ENCODE peak calls at places on chromosomes 16 and 17, in eight cellular contexts. One of them, this sample, is unnamed.

GRCh38 chr17:11459780-11460426 is 138.4 kb upstream of the DNAH9 start:
- DNase-seq in head of caudate nucleus: no peak
- DNase-seq in brain pericyte: no peak
- DNase-seq in germinal center: no peak
- DNase-seq in neural crest cell: no peak
- DNase-seq in naive B cell: no peak
- DNase-seq in stimulated activated CD4-positive, alpha-beta T cell treated with anti-CD3 and anti-CD28 coated beads, Interleukin-1b, Interleukin-23, amount 100 ng/mL, for 24 hours: no peak
- DNase-seq in T-helper 1 cell: no peak
- DNase-seq in this sample: no peak

GRCh38 chr16:392450-393027 is 4.5 kb upstream of the NME4 start:
- DNase-seq in neural crest cell: no peak
- DNase-seq in brain pericyte: no peak
- DNase-seq in stimulated activated CD4-positive, alpha-beta T cell treated with anti-CD3 and anti-CD28 coated beads, Interleukin-1b, Interleukin-23, amount 100 ng/mL, for 24 hours: no peak
- DNase-seq in head of caudate nucleus: no peak
- DNase-seq in germinal center: no peak
- DNase-seq in T-helper 1 cell: no peak
- DNase-seq in naive B cell: no peak
- DNase-seq in this sample: no peak

GRCh38 chr16:13507530-13507929 is 412.4 kb upstream of the ERCC4 start:
- DNase-seq in germinal center: no peak
- DNase-seq in naive B cell: no peak
- DNase-seq in neural crest cell: no peak
- DNase-seq in stimulated activated CD4-positive, alpha-beta T cell treated with anti-CD3 and anti-CD28 coated beads, Interleukin-1b, Interleukin-23, amount 100 ng/mL, for 24 hours: no peak
- DNase-seq in T-helper 1 cell: no peak
- DNase-seq in head of caudate nucleus: no peak
- DNase-seq in brain pericyte: no peak
- DNase-seq in this sample: no peak

GRCh38 chr16:11418506-11418905 is 73.2 kb downstream of the RMI2 start:
- DNase-seq in head of caudate nucleus: no peak
- DNase-seq in naive B cell: no peak
- DNase-seq in brain pericyte: no peak
- DNase-seq in stimulated activated CD4-positive, alpha-beta T cell treated with anti-CD3 and anti-CD28 coated beads, Interleukin-1b, Interleukin-23, amount 100 ng/mL, for 24 hours: no peak
- DNase-seq in neural crest cell: no peak
- DNase-seq in T-helper 1 cell: no peak
- DNase-seq in germinal center: no peak
- DNase-seq in this sample: no peak

GRCh38 chr17:20116683-20117309 is 107.6 kb downstream of the SPECC1 start:
- DNase-seq in brain pericyte: no peak
- DNase-seq in stimulated activated CD4-positive, alpha-beta T cell treated with anti-CD3 and anti-CD28 coated beads, Interleukin-1b, Interleukin-23, amount 100 ng/mL, for 24 hours: peak
- DNase-seq in naive B cell: peak
- DNase-seq in neural crest cell: peak
- DNase-seq in germinal center: peak
- DNase-seq in head of caudate nucleus: peak
- DNase-seq in T-helper 1 cell: peak
- DNase-seq in this sample: no peak

GRCh38 chr16:50517450-50518252 is 30.5 kb upstream of the NKD1 start:
- DNase-seq in stimulated activated CD4-positive, alpha-beta T cell treated with anti-CD3 and anti-CD28 coated beads, Interleukin-1b, Interleukin-23, amount 100 ng/mL, for 24 hours: no peak
- DNase-seq in T-helper 1 cell: no peak
- DNase-seq in germinal center: no peak
- DNase-seq in brain pericyte: no peak
- DNase-seq in head of caudate nucleus: no peak
- DNase-seq in neural crest cell: no peak
- DNase-seq in naive B cell: no peak
- DNase-seq in this sample: no peak

GRCh38 chr17:73772107-73772705 is 128.0 kb upstream of the SDK2 start:
- DNase-seq in germinal center: no peak
- DNase-seq in naive B cell: no peak
- DNase-seq in T-helper 1 cell: no peak
- DNase-seq in stimulated activated CD4-positive, alpha-beta T cell treated with anti-CD3 and anti-CD28 coated beads, Interleukin-1b, Interleukin-23, amount 100 ng/mL, for 24 hours: no peak
- DNase-seq in neural crest cell: no peak
- DNase-seq in head of caudate nucleus: no peak
- DNase-seq in brain pericyte: no peak
- DNase-seq in this sample: no peak

GRCh38 chr17:73288534-73289302 is 23.1 kb downstream of the CDC42EP4 start:
- DNase-seq in neural crest cell: no peak
- DNase-seq in head of caudate nucleus: no peak
- DNase-seq in naive B cell: no peak
- DNase-seq in brain pericyte: no peak
- DNase-seq in stimulated activated CD4-positive, alpha-beta T cell treated with anti-CD3 and anti-CD28 coated beads, Interleukin-1b, Interleukin-23, amount 100 ng/mL, for 24 hours: no peak
- DNase-seq in germinal center: no peak
- DNase-seq in T-helper 1 cell: no peak
- DNase-seq in this sample: no peak

GRCh38 chr17:8059131-8059530 is 20.3 kb downstream of the ALOX15B start:
- DNase-seq in head of caudate nucleus: no peak
- DNase-seq in germinal center: no peak
- DNase-seq in naive B cell: no peak
- DNase-seq in neural crest cell: no peak
- DNase-seq in brain pericyte: no peak
- DNase-seq in stimulated activated CD4-positive, alpha-beta T cell treated with anti-CD3 and anti-CD28 coated beads, Interleukin-1b, Interleukin-23, amount 100 ng/mL, for 24 hours: no peak
- DNase-seq in T-helper 1 cell: no peak
- DNase-seq in this sample: no peak

GRCh38 chr16:69089091-69089912 is 16.2 kb upstream of the HAS3 start:
- DNase-seq in naive B cell: no peak
- DNase-seq in T-helper 1 cell: no peak
- DNase-seq in brain pericyte: no peak
- DNase-seq in stimulated activated CD4-positive, alpha-beta T cell treated with anti-CD3 and anti-CD28 coated beads, Interleukin-1b, Interleukin-23, amount 100 ng/mL, for 24 hours: no peak
- DNase-seq in head of caudate nucleus: peak
- DNase-seq in neural crest cell: no peak
- DNase-seq in germinal center: no peak
- DNase-seq in this sample: no peak

GRCh38 chr16:58027341-58028167 is 2.0 kb downstream of the MMP15 start:
- DNase-seq in brain pericyte: no peak
- DNase-seq in naive B cell: no peak
- DNase-seq in germinal center: no peak
- DNase-seq in neural crest cell: no peak
- DNase-seq in T-helper 1 cell: no peak
- DNase-seq in head of caudate nucleus: no peak
- DNase-seq in stimulated activated CD4-positive, alpha-beta T cell treated with anti-CD3 and anti-CD28 coated beads, Interleukin-1b, Interleukin-23, amount 100 ng/mL, for 24 hours: no peak
- DNase-seq in this sample: no peak

GRCh38 chr17:2394775-2395191 is 6.1 kb downstream of the MNT start:
- DNase-seq in germinal center: no peak
- DNase-seq in head of caudate nucleus: no peak
- DNase-seq in T-helper 1 cell: no peak
- DNase-seq in naive B cell: no peak
- DNase-seq in brain pericyte: no peak
- DNase-seq in neural crest cell: no peak
- DNase-seq in stimulated activated CD4-positive, alpha-beta T cell treated with anti-CD3 and anti-CD28 coated beads, Interleukin-1b, Interleukin-23, amount 100 ng/mL, for 24 hours: no peak
- DNase-seq in this sample: no peak

GRCh38 chr16:67509016-67509415 is 19.6 kb upstream of the RIPOR1 start:
- DNase-seq in head of caudate nucleus: no peak
- DNase-seq in stimulated activated CD4-positive, alpha-beta T cell treated with anti-CD3 and anti-CD28 coated beads, Interleukin-1b, Interleukin-23, amount 100 ng/mL, for 24 hours: no peak
- DNase-seq in germinal center: no peak
- DNase-seq in T-helper 1 cell: no peak
- DNase-seq in brain pericyte: no peak
- DNase-seq in naive B cell: no peak
- DNase-seq in neural crest cell: no peak
- DNase-seq in this sample: no peak